ENCODE peak calls at places on chromosome 12, in nine cellular contexts. W is OCI-LY7, A is HCT116, Q is hepatocyte, U is PC-3, K is neural progenitor cell, P is GM23248, L is SK-N-SH, S is GM23338. X is an unnamed sample.

GRCh38 chr12:116027551-116027821 is 250.0 kb downstream of the MED13L start:
- DNase-seq in W (no peak), A (no peak), Q (no peak), U (no peak), K (no peak), P (no peak), L (no peak), S (peak), X (no peak)

GRCh38 chr12:106309671-106310313 is 7.3 kb downstream of the TCP11L2 start:
- DNase-seq in W (no peak), A (no peak), Q (no peak), U (peak), K (no peak), P (peak), L (no peak), S (no peak), X (peak)

GRCh38 chr12:118377891-118378470 is 1.6 kb downstream of the SUDS3 start:
- DNase-seq in W (peak), A (peak), Q (peak), U (peak), K (peak), P (peak), L (peak), S (peak), X (peak)

GRCh38 chr12:6233121-6233971 is 33.1 kb downstream of the CD9 start:
- DNase-seq in W (no peak), A (no peak), Q (no peak), U (no peak), K (no peak), P (no peak), L (no peak), S (no peak), X (no peak)

GRCh38 chr12:51405801-51406207 is 14.6 kb upstream of the GALNT6 start:
- DNase-seq in W (no peak), A (no peak), Q (peak), U (no peak), K (no peak), P (no peak), L (peak), S (no peak), X (no peak)

GRCh38 chr12:132899033-132899432 is 11.6 kb upstream of the CHFR start:
- DNase-seq in W (no peak), A (no peak), Q (no peak), U (peak), K (no peak), P (peak), L (no peak), S (no peak), X (no peak)

GRCh38 chr12:39348523-39348922 is 94.4 kb downstream of the KIF21A start:
- DNase-seq in W (no peak), A (no peak), Q (no peak), U (no peak), K (no peak), P (no peak), L (no peak), S (no peak), X (no peak)

GRCh38 chr12:105190530-105190929 is 45.4 kb downstream of the APPL2 start:
- DNase-seq in W (no peak), A (no peak), Q (no peak), U (no peak), K (no peak), P (no peak), L (no peak), S (no peak), X (no peak)

GRCh38 chr12:13913371-13913770 is 68.0 kb downstream of the GRIN2B start:
- DNase-seq in W (no peak), A (no peak), Q (no peak), U (peak), K (no peak), P (no peak), L (no peak), S (no peak), X (no peak)

GRCh38 chr12:67442896-67443295 is 173.7 kb downstream of the CAND1 start:
- DNase-seq in W (no peak), A (no peak), Q (no peak), U (no peak), K (no peak), P (no peak), L (no peak), S (no peak), X (no peak)

GRCh38 chr12:67442347-67442841 is 173.2 kb downstream of the CAND1 start:
- DNase-seq in W (no peak), A (no peak), Q (no peak), U (no peak), K (no peak), P (no peak), L (peak), S (no peak), X (no peak)

GRCh38 chr12:67444542-67444941 is 175.4 kb downstream of the CAND1 start:
- DNase-seq in W (no peak), A (no peak), Q (no peak), U (no peak), K (no peak), P (no peak), L (no peak), S (no peak), X (no peak)

GRCh38 chr12:67439611-67440010 is 170.5 kb downstream of the CAND1 start:
- DNase-seq in W (no peak), A (no peak), Q (no peak), U (no peak), K (no peak), P (no peak), L (no peak), S (no peak), X (no peak)

DNA sequence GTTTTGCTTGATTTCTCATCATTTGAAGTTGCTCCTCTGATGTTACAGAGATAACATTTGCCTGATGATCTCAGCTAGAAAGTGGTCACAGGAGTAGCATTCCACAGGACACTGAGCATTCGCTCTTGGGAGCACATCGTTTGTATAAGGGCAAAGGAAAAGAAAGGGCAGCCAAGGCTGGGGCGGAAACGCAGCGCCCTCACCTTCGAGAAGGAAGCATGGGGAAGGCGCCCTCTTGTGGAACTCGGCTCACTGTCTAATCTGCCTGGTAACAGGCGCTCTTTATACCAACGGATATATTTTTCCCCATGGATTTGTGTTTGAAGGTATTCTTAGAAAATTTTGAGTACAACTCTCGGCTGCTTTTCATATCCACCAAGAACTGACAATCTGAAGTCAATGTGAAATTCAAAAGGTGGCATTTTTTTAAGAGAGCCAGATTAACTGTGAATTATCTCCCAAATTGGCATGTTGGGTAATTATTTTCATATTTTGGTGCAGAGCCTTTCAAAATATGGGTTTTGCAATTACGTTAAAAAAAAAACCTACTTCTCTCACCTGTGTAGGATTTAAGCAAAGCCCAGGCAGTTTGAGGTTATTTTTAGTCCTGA is 172.7 kb downstream of the CAND1 start:
- DNase-seq in W (peak), A (peak), Q (peak), U (peak), K (peak), P (peak), L (peak), S (peak), X (peak)
- H3K4me2 ChIP-seq in W (peak), A (peak), Q (peak), U (peak), K (no peak), P (peak), L (peak), S (no peak), X (peak)

DNA sequence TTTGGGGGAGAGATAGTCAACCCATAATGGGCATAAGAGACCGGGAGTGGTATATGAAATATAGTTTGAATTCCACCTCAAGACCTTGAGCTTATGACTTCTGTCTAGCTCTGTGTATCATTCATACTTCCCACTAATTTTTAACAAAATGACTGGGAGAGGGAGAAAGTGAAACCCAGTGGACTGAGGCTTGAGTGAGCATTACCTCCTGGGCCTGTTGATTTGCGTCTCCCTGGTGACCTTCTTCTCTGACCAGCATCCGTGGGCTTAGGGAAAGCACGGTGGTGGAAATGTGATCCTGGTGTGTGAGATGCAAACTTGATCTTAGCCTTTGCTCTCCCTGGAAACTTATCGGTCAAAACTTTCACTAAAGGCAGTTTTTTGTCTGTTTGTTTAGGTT is 207.9 kb upstream of the BCL2L14 start:
- DNase-seq in W (no peak), A (no peak), Q (no peak), U (no peak), K (no peak), P (peak), L (no peak), S (no peak), X (no peak)
- TF ChIP-seq EZH2phosphoT487 in W (no peak), A (no peak), Q (no peak), U (no peak), K (no peak), P (no peak), L (no peak), S (no peak), X (no peak)

GRCh38 chr12:131795688-131796410 is 32.3 kb upstream of the MMP17 start:
- DNase-seq in W (no peak), A (no peak), Q (peak), U (no peak), K (no peak), P (no peak), L (no peak), S (peak), X (no peak)
- H3K4me2 ChIP-seq in W (no peak), A (no peak), Q (no peak), U (no peak), K (no peak), P (no peak), L (no peak), S (peak), X (no peak)

GRCh38 chr12:102195826-102196225 is 1.8 kb downstream of the PMCH start:
- DNase-seq in W (no peak), A (no peak), Q (no peak), U (no peak), K (no peak), P (no peak), L (no peak), S (no peak), X (no peak)

GRCh38 chr12:102202556-102202955 is 4.9 kb upstream of the PMCH start:
- DNase-seq in W (no peak), A (no peak), Q (no peak), U (no peak), K (no peak), P (no peak), L (no peak), S (no peak), X (no peak)

GRCh38 chr12:102201662-102202061 is 4.0 kb upstream of the PMCH start:
- DNase-seq in W (peak), A (no peak), Q (no peak), U (no peak), K (no peak), P (no peak), L (no peak), S (no peak), X (no peak)

DNA sequence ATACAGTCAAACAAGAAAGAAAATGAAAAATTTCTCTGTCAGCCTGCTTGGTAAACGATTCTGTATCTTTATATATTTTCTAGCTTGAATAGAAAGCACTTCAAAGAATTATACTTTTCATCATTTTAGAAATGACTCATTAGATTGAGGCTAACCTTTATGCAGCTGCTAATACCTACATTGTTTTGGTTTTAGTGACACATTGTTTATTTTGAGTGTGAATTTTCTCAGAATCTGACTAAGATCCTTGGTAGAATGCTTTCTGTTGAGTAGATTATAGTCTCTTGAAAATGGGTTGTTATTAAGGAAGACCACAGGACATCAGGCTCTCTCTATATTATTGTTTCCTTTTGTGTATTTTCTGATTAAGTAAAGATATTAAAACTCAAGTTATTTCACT is at the start of gene PMCH:
- DNase-seq in W (no peak), A (no peak), Q (no peak), U (peak), K (no peak), P (peak), L (no peak), S (no peak), X (no peak)
- TF ChIP-seq EZH2phosphoT487 in W (no peak), A (no peak), Q (no peak), U (no peak), K (no peak), P (no peak), L (no peak), S (no peak), X (no peak)

X was measured in MM.1S.